ENCODE peak calls at places on chromosome 2, in four cellular contexts. O is amygdala, X is A673, B is iPS DF 19.7. H is an unnamed sample.

GRCh38 chr2:98771771-98772521 is 41.0 kb upstream of the MGAT4A start:
- DNase-seq in O (no peak), X (no peak), B (no peak), H (no peak)

GRCh38 chr2:240431663-240432424 is 3.6 kb upstream of the GPC1 start:
- DNase-seq in O (no peak), X (no peak), B (no peak), H (no peak)

GRCh38 chr2:237639441-237640220 is 12.2 kb downstream of the LRRFIP1 start:
- DNase-seq in O (no peak), X (no peak), B (no peak), H (no peak)

GRCh38 chr2:237944302-237944701 is 22.5 kb upstream of the UBE2F start:
- DNase-seq in O (no peak), X (no peak), B (no peak), H (no peak)

GRCh38 chr2:225117061-225117716 is 74.9 kb upstream of the DOCK10 start:
- DNase-seq in O (no peak), X (no peak), B (no peak), H (no peak)

GRCh38 chr2:61733563-61733962 is 120.3 kb downstream of the FAM161A start:
- DNase-seq in O (no peak), X (no peak), B (no peak), H (no peak)

GRCh38 chr2:41907716-41908328 is 140.0 kb upstream of the PKDCC start:
- DNase-seq in O (no peak), X (peak; percentile 12), B (no peak), H (no peak)

GRCh38 chr2:45102579-45103117 is 93.4 kb upstream of the SIX2 start:
- DNase-seq in O (no peak), X (no peak), B (no peak), H (no peak)

GRCh38 chr2:29920631-29921559 is 491 bp downstream of the ALK start:
- DNase-seq in O (no peak), X (peak; percentile 62), B (no peak), H (peak; percentile 13)

H was measured in body of pancreas.